ENCODE peak calls at places on chromosomes 5 and 9, in seven cellular contexts. One of them, this sample, is unnamed.

GRCh38 chr9:129247285-129248153 is 69.5 kb upstream of the IER5L start:
- DNase-seq in stimulated activated CD4-positive, alpha-beta T cell treated with anti-CD3 and anti-CD28 coated beads, Interleukin-4, amount 100 ng/mL, for 4 hours: no peak
- DNase-seq in hepatocyte: no peak
- DNase-seq in Kasumi-1: no peak
- DNase-seq in NCI-H1105 treated with DMSO at 0.1 percent for 48 hours: no peak
- DNase-seq in RKO: no peak
- DNase-seq in BE2C: peak
- DNase-seq in this sample: no peak

GRCh38 chr9:71819115-71819739 is 50.9 kb upstream of the CEMIP2 start:
- DNase-seq in hepatocyte: peak
- DNase-seq in RKO: peak
- DNase-seq in BE2C: peak
- DNase-seq in stimulated activated CD4-positive, alpha-beta T cell treated with anti-CD3 and anti-CD28 coated beads, Interleukin-4, amount 100 ng/mL, for 4 hours: peak
- DNase-seq in Kasumi-1: peak
- DNase-seq in NCI-H1105 treated with DMSO at 0.1 percent for 48 hours: peak
- DNase-seq in this sample: peak

GRCh38 chr9:6833518-6834192 is 75.9 kb downstream of the KDM4C start:
- DNase-seq in stimulated activated CD4-positive, alpha-beta T cell treated with anti-CD3 and anti-CD28 coated beads, Interleukin-4, amount 100 ng/mL, for 4 hours: no peak
- DNase-seq in NCI-H1105 treated with DMSO at 0.1 percent for 48 hours: no peak
- DNase-seq in hepatocyte: no peak
- DNase-seq in Kasumi-1: no peak
- DNase-seq in RKO: no peak
- DNase-seq in BE2C: no peak
- DNase-seq in this sample: no peak

GRCh38 chr5:93072831-93073459 is 508.1 kb downstream of the NR2F1-AS1 start:
- DNase-seq in NCI-H1105 treated with DMSO at 0.1 percent for 48 hours: no peak
- DNase-seq in BE2C: no peak
- DNase-seq in RKO: no peak
- DNase-seq in Kasumi-1: no peak
- DNase-seq in hepatocyte: no peak
- DNase-seq in stimulated activated CD4-positive, alpha-beta T cell treated with anti-CD3 and anti-CD28 coated beads, Interleukin-4, amount 100 ng/mL, for 4 hours: no peak
- DNase-seq in this sample: no peak

GRCh38 chr9:121612511-121612998 is 38.9 kb upstream of the DAB2IP start:
- DNase-seq in RKO: no peak
- DNase-seq in Kasumi-1: no peak
- DNase-seq in NCI-H1105 treated with DMSO at 0.1 percent for 48 hours: no peak
- DNase-seq in hepatocyte: peak
- DNase-seq in BE2C: no peak
- DNase-seq in stimulated activated CD4-positive, alpha-beta T cell treated with anti-CD3 and anti-CD28 coated beads, Interleukin-4, amount 100 ng/mL, for 4 hours: no peak
- DNase-seq in this sample: no peak

GRCh38 chr5:169027456-169028118 is 273.4 kb downstream of the SLIT3 start:
- DNase-seq in stimulated activated CD4-positive, alpha-beta T cell treated with anti-CD3 and anti-CD28 coated beads, Interleukin-4, amount 100 ng/mL, for 4 hours: no peak
- DNase-seq in NCI-H1105 treated with DMSO at 0.1 percent for 48 hours: no peak
- DNase-seq in hepatocyte: no peak
- DNase-seq in Kasumi-1: no peak
- DNase-seq in RKO: no peak
- DNase-seq in BE2C: no peak
- DNase-seq in this sample: no peak

GRCh38 chr5:66829826-66830225 is 233.6 kb downstream of the MAST4 start:
- DNase-seq in hepatocyte: no peak
- DNase-seq in stimulated activated CD4-positive, alpha-beta T cell treated with anti-CD3 and anti-CD28 coated beads, Interleukin-4, amount 100 ng/mL, for 4 hours: no peak
- DNase-seq in RKO: no peak
- DNase-seq in BE2C: no peak
- DNase-seq in Kasumi-1: no peak
- DNase-seq in NCI-H1105 treated with DMSO at 0.1 percent for 48 hours: no peak
- DNase-seq in this sample: no peak

GRCh38 chr9:85155380-85155779 is 485.9 kb downstream of the NTRK2 start:
- DNase-seq in stimulated activated CD4-positive, alpha-beta T cell treated with anti-CD3 and anti-CD28 coated beads, Interleukin-4, amount 100 ng/mL, for 4 hours: no peak
- DNase-seq in NCI-H1105 treated with DMSO at 0.1 percent for 48 hours: no peak
- DNase-seq in BE2C: no peak
- DNase-seq in RKO: no peak
- DNase-seq in hepatocyte: no peak
- DNase-seq in Kasumi-1: no peak
- DNase-seq in this sample: no peak

GRCh38 chr5:72817076-72817476 is 615 bp downstream of the TNPO1 start:
- DNase-seq in BE2C: peak
- DNase-seq in stimulated activated CD4-positive, alpha-beta T cell treated with anti-CD3 and anti-CD28 coated beads, Interleukin-4, amount 100 ng/mL, for 4 hours: no peak
- DNase-seq in Kasumi-1: peak
- DNase-seq in hepatocyte: peak
- DNase-seq in RKO: peak
- DNase-seq in NCI-H1105 treated with DMSO at 0.1 percent for 48 hours: no peak
- DNase-seq in this sample: no peak

GRCh38 chr5:67202830-67203229 is 6.2 kb upstream of the CD180 start:
- DNase-seq in NCI-H1105 treated with DMSO at 0.1 percent for 48 hours: no peak
- DNase-seq in BE2C: no peak
- DNase-seq in hepatocyte: no peak
- DNase-seq in RKO: no peak
- DNase-seq in stimulated activated CD4-positive, alpha-beta T cell treated with anti-CD3 and anti-CD28 coated beads, Interleukin-4, amount 100 ng/mL, for 4 hours: no peak
- DNase-seq in Kasumi-1: peak
- DNase-seq in this sample: no peak

GRCh38 chr9:121696935-121697334 is 45.5 kb downstream of the DAB2IP start:
- DNase-seq in RKO: no peak
- DNase-seq in hepatocyte: no peak
- DNase-seq in BE2C: no peak
- DNase-seq in NCI-H1105 treated with DMSO at 0.1 percent for 48 hours: no peak
- DNase-seq in stimulated activated CD4-positive, alpha-beta T cell treated with anti-CD3 and anti-CD28 coated beads, Interleukin-4, amount 100 ng/mL, for 4 hours: no peak
- DNase-seq in Kasumi-1: no peak
- DNase-seq in this sample: no peak

GRCh38 chr9:3434594-3434993 is 91.2 kb downstream of the RFX3 start:
- DNase-seq in NCI-H1105 treated with DMSO at 0.1 percent for 48 hours: no peak
- DNase-seq in Kasumi-1: no peak
- DNase-seq in hepatocyte: peak
- DNase-seq in BE2C: no peak
- DNase-seq in RKO: no peak
- DNase-seq in stimulated activated CD4-positive, alpha-beta T cell treated with anti-CD3 and anti-CD28 coated beads, Interleukin-4, amount 100 ng/mL, for 4 hours: no peak
- DNase-seq in this sample: no peak

GRCh38 chr5:42553461-42553860 is 130.2 kb downstream of the GHR start:
- DNase-seq in NCI-H1105 treated with DMSO at 0.1 percent for 48 hours: no peak
- DNase-seq in RKO: no peak
- DNase-seq in BE2C: no peak
- DNase-seq in Kasumi-1: no peak
- DNase-seq in stimulated activated CD4-positive, alpha-beta T cell treated with anti-CD3 and anti-CD28 coated beads, Interleukin-4, amount 100 ng/mL, for 4 hours: no peak
- DNase-seq in hepatocyte: no peak
- DNase-seq in this sample: no peak

GRCh38 chr9:78261403-78262001 is 25.6 kb downstream of the CEP78 start:
- DNase-seq in hepatocyte: peak
- DNase-seq in RKO: peak
- DNase-seq in stimulated activated CD4-positive, alpha-beta T cell treated with anti-CD3 and anti-CD28 coated beads, Interleukin-4, amount 100 ng/mL, for 4 hours: no peak
- DNase-seq in Kasumi-1: peak
- DNase-seq in NCI-H1105 treated with DMSO at 0.1 percent for 48 hours: peak
- DNase-seq in BE2C: no peak
- DNase-seq in this sample: peak

GRCh38 chr9:74117731-74118130 is 379.4 kb upstream of the RORB start:
- DNase-seq in hepatocyte: peak
- DNase-seq in stimulated activated CD4-positive, alpha-beta T cell treated with anti-CD3 and anti-CD28 coated beads, Interleukin-4, amount 100 ng/mL, for 4 hours: no peak
- DNase-seq in RKO: no peak
- DNase-seq in NCI-H1105 treated with DMSO at 0.1 percent for 48 hours: no peak
- DNase-seq in Kasumi-1: no peak
- DNase-seq in BE2C: no peak
- DNase-seq in this sample: no peak

GRCh38 chr5:69335341-69335975 is 2.9 kb upstream of the CCDC125 start:
- DNase-seq in hepatocyte: peak
- DNase-seq in NCI-H1105 treated with DMSO at 0.1 percent for 48 hours: no peak
- DNase-seq in BE2C: no peak
- DNase-seq in stimulated activated CD4-positive, alpha-beta T cell treated with anti-CD3 and anti-CD28 coated beads, Interleukin-4, amount 100 ng/mL, for 4 hours: no peak
- DNase-seq in RKO: no peak
- DNase-seq in Kasumi-1: no peak
- DNase-seq in this sample: no peak